ENCODE peak calls at places on chromosomes 6 and 20, in four cellular contexts. B is psoas muscle, D is fibroblast of lung, W is A549. C is an unnamed sample.

GRCh38 chr20:62950741-62951140 is 1.8 kb upstream of the SLC17A9 start:
- DNase-seq in W (no peak), B (no peak), D (no peak), C (no peak)

GRCh38 chr6:11050735-11051134 is 6.6 kb upstream of the ELOVL2 start:
- DNase-seq in W (peak; percentile 29), D (no peak), B (no peak), C (peak; percentile 42)

GRCh38 chr6:138105880-138106664 is 1.1 kb downstream of the PERP start:
- DNase-seq in W (peak; percentile 29), B (no peak), D (peak; percentile 14), C (no peak)

GRCh38 chr6:22042713-22043112 is 254.1 kb downstream of the PRL start:
- DNase-seq in B (peak; percentile 25), W (no peak), D (no peak), C (no peak)

GRCh38 chr6:161586866-161587265 is 313.0 kb upstream of the AGPAT4 start:
- DNase-seq in B (no peak), W (no peak), D (no peak), C (no peak)

GRCh38 chr20:50794846-50795634 is at the start of gene BCAS4:
- DNase-seq in B (peak; percentile 67), W (peak; percentile 84), D (peak; percentile 73), C (no peak)

GRCh38 chr6:165861226-165861625 is 198.2 kb upstream of the PDE10A start:
- DNase-seq in W (no peak), D (no peak), B (no peak), C (no peak)

GRCh38 chr20:61316351-61316750 is 64.3 kb downstream of the CDH4 start:
- DNase-seq in D (no peak), W (no peak), B (no peak), C (no peak)

GRCh38 chr6:149026530-149026942 is 279.7 kb downstream of the UST start:
- DNase-seq in B (no peak), D (peak; percentile 97), W (peak; percentile 72), C (peak; percentile 88)

GRCh38 chr6:138038148-138038870 is 68.9 kb downstream of the PERP start:
- DNase-seq in W (no peak), B (no peak), D (no peak), C (no peak)

GRCh38 chr6:137811121-137811911 is 55.7 kb upstream of the TNFAIP3 start:
- DNase-seq in D (peak; percentile 77), W (peak; percentile 76), B (peak; percentile 49), C (peak; percentile 46)

GRCh38 chr6:43399932-43400487 is 27.3 kb upstream of the ABCC10 start:
- DNase-seq in D (no peak), W (no peak), B (no peak), C (no peak)

GRCh38 chr6:43407296-43407695 is 20.0 kb upstream of the ABCC10 start:
- DNase-seq in D (no peak), B (no peak), W (no peak), C (no peak)

GRCh38 chr6:43405354-43405753 is 22.0 kb upstream of the ABCC10 start:
- DNase-seq in D (no peak), B (no peak), W (no peak), C (no peak)

GRCh38 chr6:43401730-43402129 is 25.6 kb upstream of the ABCC10 start:
- DNase-seq in D (no peak), B (no peak), W (no peak), C (no peak)

DNA sequence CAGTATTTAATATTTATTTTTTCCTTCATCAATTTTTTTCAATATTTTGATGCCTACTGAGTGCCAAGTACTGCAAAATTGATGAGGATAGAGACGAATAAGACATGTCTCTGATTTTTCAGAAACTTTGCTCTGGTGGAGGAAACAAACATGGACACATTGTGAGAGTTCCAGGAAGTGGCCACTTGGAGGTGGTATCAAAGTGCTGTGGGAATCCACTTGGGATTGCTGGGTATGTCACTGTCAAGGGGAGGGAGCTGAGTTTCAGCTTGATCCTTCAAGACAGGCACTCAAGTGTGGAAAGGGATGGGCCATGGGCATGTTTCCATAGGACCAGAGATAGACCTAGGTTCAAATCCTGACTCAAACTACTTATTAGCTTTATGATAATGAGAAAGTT is 24.5 kb upstream of the ABCC10 start:
- DNase-seq in W (peak; percentile 15), B (no peak), D (no peak), C (no peak)
- TF ChIP-seq CTCF in W (no peak), B (no peak), D (peak; percentile 16), C (no peak)

DNA sequence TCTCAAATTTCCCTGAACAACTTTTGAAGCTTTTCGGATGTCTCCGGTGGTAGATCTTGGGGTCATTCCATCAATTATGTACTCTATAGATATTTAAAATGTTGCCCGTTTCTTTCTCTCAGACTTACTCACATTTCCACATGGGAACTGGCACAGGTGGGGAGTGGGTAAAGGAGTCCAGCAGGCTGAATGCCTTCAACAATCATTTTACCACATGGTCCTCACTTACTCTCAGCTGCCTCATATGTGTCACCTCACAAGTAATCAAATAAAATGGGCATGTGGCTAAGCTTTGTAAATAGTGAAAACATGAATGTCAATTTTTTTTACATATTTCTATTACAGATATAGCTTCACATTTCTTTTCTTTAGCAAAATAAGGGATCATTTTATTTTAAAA is 677 bp downstream of the HLA-DQA1 start:
- DNase-seq in W (no peak), D (no peak), B (no peak), C (no peak)
- H3K4me3 ChIP-seq in W (no peak overlapping the region), D (no peak overlapping the region), B (no peak overlapping the region), C (no peak overlapping the region)

GRCh38 chr20:1397710-1398109 is 4.9 kb upstream of the FKBP1A start:
- DNase-seq in B (no peak), W (no peak), D (peak; percentile 40), C (no peak)
- TF ChIP-seq CTCF in B (no peak), W (peak; percentile 11), D (peak; percentile 30), C (no peak)

GRCh38 chr6:52574709-52575489 is 2.0 kb downstream of the TRAM2 start:
- DNase-seq in B (peak; percentile 41), D (peak; percentile 67), W (no peak), C (no peak)
- H3K4me3 ChIP-seq in B (peak overlapping the region; percentile 98), D (peak overlapping the region; percentile 96), W (peak overlapping the region; percentile 69), C (peak overlapping the region; percentile 81)

GRCh38 chr6:37638414-37639079 is 59.1 kb downstream of the MDGA1 start:
- DNase-seq in B (no peak), W (peak; percentile 57), D (peak; percentile 31), C (no peak)

GRCh38 chr6:37636801-37637561 is 60.7 kb downstream of the MDGA1 start:
- DNase-seq in D (no peak), B (no peak), W (no peak), C (no peak)

GRCh38 chr6:37636112-37636511 is 61.6 kb downstream of the MDGA1 start:
- DNase-seq in B (no peak), W (no peak), D (no peak), C (no peak)

GRCh38 chr6:37635319-37635718 is 62.4 kb downstream of the MDGA1 start:
- DNase-seq in W (no peak), B (no peak), D (no peak), C (no peak)

DNA sequence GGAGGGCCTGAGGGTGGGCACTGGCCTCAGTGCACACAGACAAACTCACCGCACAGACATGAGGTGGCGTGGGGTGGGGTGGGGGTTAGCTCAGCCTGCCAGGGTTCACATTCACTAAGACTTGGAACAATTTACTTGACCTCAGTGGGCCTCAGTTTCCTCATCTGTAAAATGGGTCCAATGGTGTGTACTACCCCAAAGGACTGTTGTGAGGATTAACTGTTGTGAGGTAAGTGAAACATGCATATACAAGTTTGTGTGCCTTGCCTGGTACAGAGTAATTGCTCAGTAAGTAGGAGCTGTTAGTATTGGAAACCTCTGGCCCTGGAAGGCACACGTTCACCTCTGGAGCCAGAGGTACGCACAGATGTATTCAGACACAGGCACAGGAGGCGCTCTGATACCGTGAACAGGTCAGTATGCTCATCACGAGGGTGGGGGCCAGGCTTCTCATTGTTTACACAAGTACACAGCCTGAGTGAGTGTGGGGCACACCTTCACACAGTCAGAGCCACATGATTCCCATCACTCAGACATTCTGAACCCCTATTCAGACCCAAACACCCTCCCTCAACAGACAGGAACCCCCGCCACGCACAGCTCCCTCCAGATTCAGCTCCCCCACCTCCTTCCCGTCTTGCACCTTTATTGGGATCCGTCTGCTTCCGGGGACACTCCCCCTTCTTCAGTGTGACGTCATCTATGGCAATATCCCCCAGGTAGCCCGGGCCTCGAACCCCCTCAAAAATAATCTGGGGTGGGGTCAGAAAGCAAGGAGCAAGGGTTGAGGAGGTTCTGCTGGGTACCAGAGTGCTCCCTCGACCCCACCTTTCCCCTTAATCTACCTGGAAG is 59.9 kb downstream of the MDGA1 start:
- DNase-seq in B (no peak), W (peak; percentile 20), D (no peak), C (no peak)
- TF ChIP-seq CTCF in B (no peak), W (no peak), D (no peak), C (no peak)

DNA sequence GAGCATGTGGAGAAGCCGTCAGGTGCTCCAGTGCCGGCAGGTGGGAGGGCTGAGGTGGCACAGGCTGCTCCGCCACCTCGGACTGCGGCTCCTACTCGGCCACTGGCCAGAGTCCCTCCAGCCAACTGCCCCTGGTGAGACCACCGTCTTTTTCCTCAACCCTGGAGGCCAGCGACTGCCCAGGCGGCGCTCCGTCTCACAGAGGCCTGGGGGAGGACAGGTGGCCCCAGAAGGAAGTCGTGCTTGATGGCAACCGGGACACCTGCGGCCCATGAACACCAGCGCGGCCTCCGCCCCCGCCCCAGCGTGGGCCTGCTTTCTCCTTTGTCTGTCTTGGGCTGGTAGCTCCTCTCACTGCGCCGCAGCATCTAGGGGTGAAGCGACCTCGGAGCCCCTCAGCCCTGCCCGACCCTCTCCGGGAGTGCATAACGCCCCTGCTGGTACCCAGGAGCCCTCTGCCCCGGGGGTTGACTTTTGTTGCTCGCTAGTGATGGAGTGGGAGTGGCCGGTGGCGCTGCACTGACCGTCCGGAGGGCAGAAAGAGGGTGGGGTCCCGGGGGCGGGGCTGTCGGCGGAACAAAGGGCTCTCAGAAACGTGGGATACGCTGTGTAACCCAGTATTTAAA is 706 bp upstream of the TUBB2B start:
- DNase-seq in B (no peak), W (no peak), D (no peak), C (no peak)
- H3K4me3 ChIP-seq in B (peak overlapping the region; percentile 64), W (peak overlapping the region; percentile 63), D (no peak overlapping the region), C (peak overlapping the region; percentile 49)